ENCODE peak calls at places on chromosomes 4 and X, in six cellular contexts. One of them, this sample, is unnamed.

GRCh38 chrX:31316340-31316991 is 244.6 kb upstream of the FTHL17 start:
- DNase-seq in K562: no peak
- DNase-seq in HepG2: peak
- DNase-seq in SK-N-SH: no peak
- DNase-seq in GM12878: no peak
- DNase-seq in H1: no peak
- DNase-seq in this sample: no peak

GRCh38 chrX:96843566-96843965 is 40.1 kb upstream of the RPA4 start:
- DNase-seq in K562: no peak
- DNase-seq in HepG2: no peak
- DNase-seq in SK-N-SH: no peak
- DNase-seq in GM12878: no peak
- DNase-seq in H1: no peak
- DNase-seq in this sample: no peak

GRCh38 chr4:10240691-10241090 is 124.1 kb upstream of the WDR1 start:
- DNase-seq in K562: no peak
- DNase-seq in HepG2: no peak
- DNase-seq in SK-N-SH: no peak
- DNase-seq in GM12878: no peak
- DNase-seq in H1: no peak
- DNase-seq in this sample: no peak

GRCh38 chr4:155403886-155404285 is 27.1 kb upstream of the MAP9 start:
- DNase-seq in K562: no peak
- DNase-seq in HepG2: no peak
- DNase-seq in SK-N-SH: peak
- DNase-seq in GM12878: no peak
- DNase-seq in H1: no peak
- DNase-seq in this sample: no peak

GRCh38 chrX:153901753-153902140 is 2.7 kb upstream of the AVPR2 start:
- DNase-seq in K562: no peak
- DNase-seq in HepG2: no peak
- DNase-seq in SK-N-SH: peak
- DNase-seq in GM12878: no peak
- DNase-seq in H1: no peak
- DNase-seq in this sample: no peak

GRCh38 chrX:31240982-31241381 is 169.1 kb upstream of the FTHL17 start:
- DNase-seq in K562: no peak
- DNase-seq in HepG2: no peak
- DNase-seq in SK-N-SH: no peak
- DNase-seq in GM12878: no peak
- DNase-seq in H1: no peak
- DNase-seq in this sample: no peak

GRCh38 chrX:11446951-11447350 is 153.7 kb downstream of the AMELX start:
- DNase-seq in K562: no peak
- DNase-seq in HepG2: no peak
- DNase-seq in SK-N-SH: no peak
- DNase-seq in GM12878: no peak
- DNase-seq in H1: no peak
- DNase-seq in this sample: no peak

GRCh38 chr4:140266958-140267568 is 106.4 kb upstream of the SCOC start:
- DNase-seq in K562: no peak
- DNase-seq in HepG2: no peak
- DNase-seq in SK-N-SH: no peak
- DNase-seq in GM12878: no peak
- DNase-seq in H1: no peak
- DNase-seq in this sample: no peak

GRCh38 chrX:42678133-42678532 is 99.8 kb downstream of the PPP1R2C start:
- DNase-seq in K562: no peak
- DNase-seq in HepG2: no peak
- DNase-seq in SK-N-SH: no peak
- DNase-seq in GM12878: no peak
- DNase-seq in H1: no peak
- DNase-seq in this sample: no peak

GRCh38 chrX:19906293-19906692 is 18.9 kb upstream of the SH3KBP1 start:
- DNase-seq in K562: no peak
- DNase-seq in HepG2: no peak
- DNase-seq in SK-N-SH: no peak
- DNase-seq in GM12878: no peak
- DNase-seq in H1: no peak
- DNase-seq in this sample: no peak

GRCh38 chr4:152328595-152328994 is 207.3 kb downstream of the FBXW7 start:
- DNase-seq in K562: no peak
- DNase-seq in HepG2: no peak
- DNase-seq in SK-N-SH: no peak
- DNase-seq in GM12878: no peak
- DNase-seq in H1: no peak
- DNase-seq in this sample: no peak

GRCh38 chrX:152913915-152914314 is 16.0 kb downstream of the ZNF185 start:
- DNase-seq in K562: no peak
- DNase-seq in HepG2: no peak
- DNase-seq in SK-N-SH: peak
- DNase-seq in GM12878: no peak
- DNase-seq in H1: no peak
- DNase-seq in this sample: no peak

GRCh38 chrX:100410083-100410590 is at the start of gene PCDH19:
- DNase-seq in K562: no peak
- DNase-seq in HepG2: no peak
- DNase-seq in SK-N-SH: peak
- DNase-seq in GM12878: no peak
- DNase-seq in H1: peak
- DNase-seq in this sample: no peak

GRCh38 chrX:33183366-33183765 is 28.0 kb downstream of the DMD start:
- DNase-seq in K562: no peak
- DNase-seq in HepG2: no peak
- DNase-seq in SK-N-SH: peak
- DNase-seq in GM12878: no peak
- DNase-seq in H1: no peak
- DNase-seq in this sample: no peak

GRCh38 chrX:45769919-45770582 is 569.4 kb upstream of the DIPK2B start:
- DNase-seq in K562: peak
- DNase-seq in HepG2: peak
- DNase-seq in SK-N-SH: peak
- DNase-seq in GM12878: peak
- DNase-seq in H1: no peak
- DNase-seq in this sample: peak

GRCh38 chrX:32591589-32591988 is 619.8 kb downstream of the DMD start:
- DNase-seq in K562: no peak
- DNase-seq in HepG2: no peak
- DNase-seq in SK-N-SH: no peak
- DNase-seq in GM12878: no peak
- DNase-seq in H1: no peak
- DNase-seq in this sample: no peak

GRCh38 chr4:88985088-88985779 is 71.8 kb downstream of the FAM13A start:
- DNase-seq in K562: no peak
- DNase-seq in HepG2: no peak
- DNase-seq in SK-N-SH: no peak
- DNase-seq in GM12878: no peak
- DNase-seq in H1: no peak
- DNase-seq in this sample: no peak

GRCh38 chrX:55135171-55135570 is 46.4 kb downstream of the PAGE2 start:
- DNase-seq in K562: peak
- DNase-seq in HepG2: peak
- DNase-seq in SK-N-SH: peak
- DNase-seq in GM12878: no peak
- DNase-seq in H1: peak
- DNase-seq in this sample: no peak

GRCh38 chr4:898869-899555 is 33.1 kb downstream of the GAK start:
- DNase-seq in K562: no peak
- DNase-seq in HepG2: no peak
- DNase-seq in SK-N-SH: no peak
- DNase-seq in GM12878: no peak
- DNase-seq in H1: no peak
- DNase-seq in this sample: no peak

GRCh38 chr4:186792994-186793393 is 69.3 kb upstream of the FAT1 start:
- DNase-seq in K562: no peak
- DNase-seq in HepG2: no peak
- DNase-seq in SK-N-SH: no peak
- DNase-seq in GM12878: no peak
- DNase-seq in H1: no peak
- DNase-seq in this sample: no peak

GRCh38 chr4:147463065-147463464 is 17.8 kb upstream of the EDNRA start:
- DNase-seq in K562: no peak
- DNase-seq in HepG2: no peak
- DNase-seq in SK-N-SH: no peak
- DNase-seq in GM12878: no peak
- DNase-seq in H1: no peak
- DNase-seq in this sample: no peak

GRCh38 chr4:17276821-17277220 is 235.1 kb downstream of the QDPR start:
- DNase-seq in K562: no peak
- DNase-seq in HepG2: no peak
- DNase-seq in SK-N-SH: no peak
- DNase-seq in GM12878: no peak
- DNase-seq in H1: no peak
- DNase-seq in this sample: no peak

GRCh38 chr4:7073526-7074390 is 5.9 kb upstream of the GRPEL1 start:
- DNase-seq in K562: peak
- DNase-seq in HepG2: peak
- DNase-seq in SK-N-SH: peak
- DNase-seq in GM12878: no peak
- DNase-seq in H1: peak
- DNase-seq in this sample: peak

GRCh38 chr4:94523617-94524016 is 71.9 kb downstream of the PDLIM5 start:
- DNase-seq in K562: peak
- DNase-seq in HepG2: no peak
- DNase-seq in SK-N-SH: no peak
- DNase-seq in GM12878: no peak
- DNase-seq in H1: no peak
- DNase-seq in this sample: no peak

GRCh38 chrX:101160001-101160400 is 59.6 kb upstream of the DRP2 start:
- DNase-seq in K562: no peak
- DNase-seq in HepG2: no peak
- DNase-seq in SK-N-SH: no peak
- DNase-seq in GM12878: no peak
- DNase-seq in H1: no peak
- DNase-seq in this sample: no peak

DNA sequence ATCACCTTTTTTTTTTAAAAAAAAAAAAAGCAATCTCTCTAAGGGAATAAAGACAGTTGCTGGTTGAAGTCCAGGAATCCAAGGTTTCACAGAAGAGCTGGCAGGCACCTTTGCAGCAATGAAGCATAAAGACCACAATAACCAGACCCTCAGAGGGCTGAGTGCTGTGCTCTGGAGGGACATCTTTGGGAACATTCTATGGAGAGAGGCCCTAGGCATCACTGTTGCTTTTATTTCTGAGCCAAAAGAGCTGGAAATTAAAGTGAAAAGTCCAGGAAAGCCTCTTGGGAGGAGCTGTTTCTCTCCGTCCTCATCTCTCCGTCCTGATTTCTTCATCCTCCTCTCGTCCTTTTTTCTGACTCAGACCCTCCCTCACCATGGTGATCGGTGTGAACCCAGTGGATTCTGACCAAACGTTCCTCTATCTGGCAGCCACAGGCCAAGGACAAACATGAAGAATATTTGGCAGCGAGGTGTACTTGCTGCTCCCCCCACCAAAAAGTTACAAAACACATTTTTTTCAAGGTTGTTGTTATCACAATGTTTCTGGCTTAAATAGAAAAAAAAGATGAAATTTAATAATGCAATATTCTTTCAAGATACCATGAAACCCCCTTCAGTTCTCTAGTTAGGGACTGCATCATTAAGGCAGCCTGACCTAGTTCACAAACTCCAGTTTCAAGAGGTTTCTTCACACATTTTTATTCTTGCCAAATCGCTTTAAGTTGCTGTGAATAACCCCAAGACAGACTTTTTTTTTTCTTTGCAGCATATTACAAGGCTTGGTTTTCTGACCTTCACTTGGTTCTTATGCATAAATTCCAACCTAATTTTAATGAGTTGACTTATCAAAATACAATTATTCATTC is 80.3 kb downstream of the SCD5 start:
- DNase-seq in K562: no peak
- DNase-seq in HepG2: peak
- DNase-seq in SK-N-SH: no peak
- DNase-seq in GM12878: no peak
- DNase-seq in H1: no peak
- DNase-seq in this sample: no peak
- H3K27ac ChIP-seq in K562: no peak
- H3K27ac ChIP-seq in HepG2: no peak
- H3K27ac ChIP-seq in SK-N-SH: no peak
- H3K27ac ChIP-seq in GM12878: no peak
- H3K27ac ChIP-seq in H1: no peak
- H3K27ac ChIP-seq in this sample: no peak

DNA sequence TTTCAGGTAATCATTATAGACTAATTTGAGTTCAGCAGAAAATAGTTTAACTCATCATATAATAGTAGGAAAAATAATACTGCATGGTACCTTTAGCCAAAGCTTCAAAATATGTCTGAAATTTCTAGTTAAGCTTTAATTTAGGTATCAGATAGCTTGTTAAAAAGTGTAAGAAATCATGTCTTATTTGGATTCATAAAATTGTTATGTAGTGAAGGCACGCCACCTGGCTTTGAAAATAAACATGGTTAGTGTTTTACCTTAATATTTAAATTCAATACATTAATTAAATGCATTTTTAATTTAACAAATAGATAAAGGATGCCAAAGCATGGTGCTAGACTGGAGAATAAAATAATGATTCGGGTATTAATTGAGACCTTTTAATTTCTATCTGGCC is 211.4 kb downstream of the FSTL5 start:
- DNase-seq in K562: no peak
- DNase-seq in HepG2: no peak
- DNase-seq in SK-N-SH: no peak
- DNase-seq in GM12878: no peak
- DNase-seq in H1: no peak
- DNase-seq in this sample: no peak
- TF ChIP-seq GABPA in K562: no peak
- TF ChIP-seq GABPA in HepG2: no peak
- TF ChIP-seq GABPA in SK-N-SH: no peak
- TF ChIP-seq GABPA in GM12878: no peak
- TF ChIP-seq GABPA in H1: no peak
- TF ChIP-seq GABPA in this sample: no peak

GRCh38 chrX:12657881-12658280 is 133.3 kb upstream of the PRPS2 start:
- DNase-seq in K562: no peak
- DNase-seq in HepG2: no peak
- DNase-seq in SK-N-SH: no peak
- DNase-seq in GM12878: peak
- DNase-seq in H1: no peak
- DNase-seq in this sample: no peak

GRCh38 chrX:12657433-12657832 is 133.8 kb upstream of the PRPS2 start:
- DNase-seq in K562: no peak
- DNase-seq in HepG2: no peak
- DNase-seq in SK-N-SH: no peak
- DNase-seq in GM12878: no peak
- DNase-seq in H1: no peak
- DNase-seq in this sample: no peak
- H3K27ac ChIP-seq in K562: no peak
- H3K27ac ChIP-seq in HepG2: no peak
- H3K27ac ChIP-seq in SK-N-SH: no peak
- H3K27ac ChIP-seq in GM12878: no peak
- H3K27ac ChIP-seq in H1: no peak
- H3K27ac ChIP-seq in this sample: no peak

DNA sequence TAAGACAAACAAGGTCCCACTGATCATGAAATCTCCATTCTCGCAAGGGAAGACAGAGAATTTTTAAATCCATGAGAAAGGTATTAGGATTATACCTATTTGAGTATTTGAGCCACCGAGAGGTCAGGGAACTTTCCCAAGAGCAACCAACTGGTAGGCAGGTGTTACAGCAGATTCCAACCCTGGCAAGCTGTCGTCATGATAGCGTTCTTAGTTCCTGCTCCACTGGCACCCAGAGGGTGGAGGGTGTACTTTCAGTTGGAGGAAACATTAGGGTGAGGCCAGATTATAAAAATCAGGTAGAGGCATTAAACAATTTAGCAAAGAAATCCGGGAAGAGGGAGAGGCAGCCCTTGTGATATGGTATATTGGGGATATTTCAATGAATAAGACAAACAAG is 23.3 kb downstream of the COQ2 start:
- DNase-seq in K562: no peak
- DNase-seq in HepG2: no peak
- DNase-seq in SK-N-SH: no peak
- DNase-seq in GM12878: no peak
- DNase-seq in H1: no peak
- DNase-seq in this sample: no peak
- TF ChIP-seq GABPA in K562: no peak
- TF ChIP-seq GABPA in HepG2: no peak
- TF ChIP-seq GABPA in SK-N-SH: no peak
- TF ChIP-seq GABPA in GM12878: no peak
- TF ChIP-seq GABPA in H1: no peak
- TF ChIP-seq GABPA in this sample: no peak